ENCODE peak calls at places on chromosomes 16 and 17, in eight cellular contexts. L, W, S, D, P, B, I and C are unnamed samples. For H3K36me3, the result is how much of the 10 kb centered on the place peaks cover.

GRCh38 chr17:38910325-38910724 is 15.1 kb upstream of the LASP1NB start:
- DNase-seq in L (no peak), W (peak), S (no peak), D (peak), P (no peak), B (no peak), I (no peak), C (no peak)

GRCh38 chr16:49589721-49590120 is 216.1 kb downstream of the C16orf78 start:
- DNase-seq in L (no peak), W (no peak), S (no peak), D (no peak), P (no peak), B (no peak), I (no peak), C (no peak)

GRCh38 chr16:18827890-18828289 is 26.5 kb upstream of the ARL6IP1 start:
- DNase-seq in L (no peak), W (no peak), S (no peak), D (no peak), P (peak), B (no peak), I (no peak), C (no peak)

GRCh38 chr17:37790153-37790552 is 45.3 kb upstream of the HNF1B start:
- DNase-seq in L (no peak), W (no peak), S (no peak), D (no peak), P (peak), B (no peak), I (no peak), C (no peak)

GRCh38 chr16:5615868-5616642 is 518.5 kb upstream of the EEF2KMT start:
- DNase-seq in L (peak), W (peak), S (peak), D (peak), P (peak), B (peak), I (peak), C (peak)

GRCh38 chr16:7509919-7510705 is 177.5 kb downstream of the RBFOX1 start:
- DNase-seq in L (no peak), W (no peak), S (peak), D (no peak), P (no peak), B (no peak), I (no peak), C (no peak)

GRCh38 chr16:74226361-74226979 is 70.1 kb upstream of the PSMD7 start:
- DNase-seq in L (no peak), W (no peak), S (peak), D (no peak), P (peak), B (no peak), I (no peak), C (no peak)

GRCh38 chr16:52851211-52851740 is 201.4 kb downstream of the CHD9NB start:
- DNase-seq in L (no peak), W (no peak), S (no peak), D (no peak), P (no peak), B (no peak), I (no peak), C (no peak)

GRCh38 chr16:82631701-82632685 is 5.2 kb downstream of the CDH13 start:
- DNase-seq in L (no peak), W (no peak), S (peak), D (peak), P (peak), B (no peak), I (no peak), C (no peak)

GRCh38 chr17:36008998-36009665 is 7.8 kb upstream of the CCL15 start:
- DNase-seq in L (no peak), W (no peak), S (peak), D (no peak), P (peak), B (peak), I (no peak), C (no peak)

GRCh38 chr16:75114946-75115825 is 1.4 kb downstream of the LDHD start:
- DNase-seq in L (no peak), W (no peak), S (peak), D (no peak), P (no peak), B (no peak), I (no peak), C (no peak)

GRCh38 chr17:76082326-76083251 is 3.6 kb downstream of the ZACN start:
- DNase-seq in L (no peak), W (peak), S (peak), D (no peak), P (no peak), B (no peak), I (peak), C (no peak)

GRCh38 chr17:60604686-60605334 is 4.8 kb downstream of the PPM1D start:
- DNase-seq in L (no peak), W (no peak), S (no peak), D (peak), P (peak), B (no peak), I (no peak), C (no peak)

GRCh38 chr16:71711789-71712188 is 12.7 kb downstream of the PHLPP2 start:
- DNase-seq in L (no peak), W (no peak), S (no peak), D (no peak), P (peak), B (no peak), I (no peak), C (no peak)

GRCh38 chr16:31695667-31696066 is 168.0 kb downstream of the AHSP start:
- DNase-seq in L (no peak), W (no peak), S (no peak), D (no peak), P (no peak), B (no peak), I (no peak), C (no peak)

GRCh38 chr16:51236583-51236982 is 85.5 kb upstream of the SALL1 start:
- DNase-seq in L (no peak), W (no peak), S (no peak), D (no peak), P (peak), B (no peak), I (no peak), C (no peak)

GRCh38 chr17:31605761-31606160 is 214.3 kb downstream of the RAB11FIP4 start:
- DNase-seq in L (no peak), W (no peak), S (no peak), D (no peak), P (no peak), B (no peak), I (no peak), C (no peak)

GRCh38 chr16:680967-681745 is 946 bp downstream of the STUB1 start:
- DNase-seq in L (no peak), W (peak), S (no peak), D (peak), P (no peak), B (no peak), I (peak), C (peak)

GRCh38 chr17:10875984-10876555 is 38.2 kb upstream of the PIRT start:
- DNase-seq in L (peak), W (no peak), S (peak), D (peak), P (peak), B (peak), I (peak), C (peak)

GRCh38 chr16:52254753-52255152 is 292.2 kb downstream of the TOX3 start:
- DNase-seq in L (no peak), W (no peak), S (no peak), D (no peak), P (no peak), B (no peak), I (no peak), C (no peak)

GRCh38 chr16:4160663-4161436 is 44.6 kb upstream of the ADCY9 start:
- DNase-seq in L (no peak), W (no peak), S (no peak), D (no peak), P (peak), B (no peak), I (no peak), C (no peak)

GRCh38 chr17:72249441-72249840 is 128.6 kb downstream of the SOX9 start:
- DNase-seq in L (no peak), W (no peak), S (no peak), D (no peak), P (no peak), B (no peak), I (no peak), C (peak)

GRCh38 chr17:64993867-64994266 is 62.7 kb downstream of the GNA13 start:
- DNase-seq in L (no peak), W (no peak), S (no peak), D (no peak), P (no peak), B (no peak), I (no peak), C (no peak)

GRCh38 chr17:550776-551175 is 163.9 kb downstream of the VPS53 start:
- DNase-seq in L (no peak), W (no peak), S (no peak), D (no peak), P (no peak), B (no peak), I (no peak), C (no peak)

GRCh38 chr16:27340654-27341053 is 26.9 kb downstream of the IL4R start:
- DNase-seq in L (no peak), W (no peak), S (no peak), D (no peak), P (no peak), B (no peak), I (no peak), C (no peak)

DNA sequence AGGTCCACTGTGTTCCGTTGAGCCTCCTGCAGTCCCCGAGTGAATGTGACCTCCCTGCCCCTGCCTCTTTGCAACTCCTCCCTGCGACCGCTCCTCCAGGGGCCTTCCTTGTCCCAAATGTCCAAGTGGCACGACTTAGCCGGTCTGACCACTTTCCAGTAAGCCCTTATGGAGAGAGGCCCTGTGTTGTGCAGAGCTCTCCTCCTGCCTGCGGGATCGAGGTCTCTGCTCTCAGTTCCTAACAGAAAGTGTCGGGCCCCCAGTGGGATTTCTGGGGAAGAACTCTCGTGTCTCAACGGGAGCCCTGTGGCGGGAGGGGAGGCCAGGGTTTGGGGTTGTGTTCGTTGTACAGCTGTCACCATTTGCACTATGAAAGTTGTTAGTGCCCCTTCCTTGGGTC is 234.3 kb downstream of the SEC14L1 start:
- DNase-seq in L (peak), W (peak), S (no peak), D (no peak), P (no peak), B (no peak), I (no peak), C (no peak)
- H3K27ac ChIP-seq in L (peak), W (peak), S (no peak), D (peak), P (no peak), B (no peak), I (peak), C (peak)

GRCh38 chr17:7346761-7347614 is 5.0 kb upstream of the KCTD11 start:
- DNase-seq in L (no peak), W (no peak), S (no peak), D (no peak), P (no peak), B (no peak), I (no peak), C (no peak)
- H3K36me3 ChIP-seq in L (under half), W (under half), S (under half), D (under half), P (under half), B (under half), I (under half), C (under half)

GRCh38 chr16:81005644-81006471 is 827 bp downstream of the CMC2 start:
- DNase-seq in L (no peak), W (no peak), S (no peak), D (no peak), P (peak), B (no peak), I (no peak), C (peak)
- H3K27ac ChIP-seq in L (peak), W (peak), S (peak), D (peak), P (no peak), B (no peak), I (peak), C (peak)

DNA sequence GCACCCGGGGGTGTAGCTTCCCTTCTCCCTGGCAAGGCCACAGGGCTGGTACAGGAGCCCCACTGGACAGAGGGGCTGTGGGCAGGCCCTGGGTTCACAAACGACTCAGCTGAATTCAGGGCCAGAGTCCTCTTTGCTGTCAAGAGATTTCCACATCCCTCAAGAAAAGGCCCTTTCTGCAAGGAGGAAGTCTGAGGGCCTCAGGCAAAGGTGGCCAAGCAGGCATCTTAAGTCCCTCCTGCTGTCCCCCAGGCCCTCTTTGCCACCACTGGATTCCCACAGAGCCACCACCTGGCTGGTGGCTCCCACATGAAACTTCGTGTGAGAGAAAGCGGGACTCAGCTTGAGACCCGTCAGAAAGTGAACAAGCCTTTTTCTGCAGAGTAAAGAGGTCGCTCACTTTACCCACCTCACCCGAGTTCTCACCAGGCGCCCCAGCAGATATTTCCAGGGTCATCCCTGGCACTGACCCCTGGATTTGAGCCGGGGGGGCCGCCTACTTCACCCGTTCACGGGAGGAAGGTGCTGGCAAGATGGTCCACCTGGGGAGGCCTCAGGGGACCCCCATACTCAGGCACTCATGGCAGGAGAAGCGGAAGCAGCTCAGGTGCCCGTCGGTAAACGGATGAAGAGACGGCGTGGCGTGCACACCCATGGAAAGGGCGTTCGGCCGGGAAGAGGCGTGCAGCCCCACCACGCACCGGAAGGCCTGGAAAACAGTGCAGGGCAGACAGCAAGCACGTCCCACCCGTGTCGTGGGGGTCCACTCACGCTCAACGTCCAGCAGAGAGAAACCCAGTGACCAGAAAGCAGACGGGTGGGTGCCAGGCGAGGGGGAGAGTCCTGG is 3.6 kb downstream of the RNF166 start:
- DNase-seq in L (no peak), W (no peak), S (no peak), D (no peak), P (no peak), B (no peak), I (no peak), C (no peak)
- H3K36me3 ChIP-seq in L (under half), W (under half), S (under half), D (under half), P (under half), B (under half), I (under half), C (under half)

GRCh38 chr16:20873331-20873730 is 26.8 kb downstream of the DCUN1D3 start:
- DNase-seq in L (no peak), W (no peak), S (no peak), D (no peak), P (peak), B (no peak), I (peak), C (no peak)
- H3K27ac ChIP-seq in L (no peak), W (no peak), S (no peak), D (no peak), P (no peak), B (no peak), I (peak), C (no peak)

GRCh38 chr16:80327740-80328139 is 213.1 kb upstream of the DYNLRB2 start:
- DNase-seq in L (no peak), W (no peak), S (no peak), D (no peak), P (no peak), B (no peak), I (no peak), C (no peak)

DNA sequence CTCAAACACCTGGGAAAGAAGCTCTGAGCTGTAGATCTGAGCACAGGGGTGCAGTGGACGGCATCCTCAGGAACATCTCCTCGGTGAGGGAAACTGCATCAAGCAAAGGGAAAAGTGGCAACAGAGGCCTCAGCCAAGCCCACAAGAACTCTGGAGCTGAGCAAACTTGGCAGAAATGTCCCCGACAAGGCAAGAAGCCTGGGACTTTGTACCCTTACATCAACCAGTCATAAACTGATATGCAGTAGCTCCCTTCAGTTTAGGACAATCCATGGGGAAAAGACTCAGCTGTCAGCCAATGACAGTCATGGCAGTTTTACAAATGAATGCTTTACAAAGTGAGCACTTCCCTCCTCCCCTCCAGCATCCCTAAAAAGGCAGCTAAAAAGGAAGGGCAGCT is 210.0 kb upstream of the DYNLRB2 start:
- DNase-seq in L (no peak), W (no peak), S (no peak), D (no peak), P (no peak), B (no peak), I (no peak), C (peak)
- H3K36me3 ChIP-seq in L (under half), W (under half), S (under half), D (under half), P (under half), B (under half), I (under half), C (under half)